ENCODE peak calls at places on chromosomes 7 and 10, in nine cellular contexts. S is A549, G is HCT116, C is Peyer's patch, L is testis, W is adrenal gland, I is vagina, V is endothelial cell of umbilical vein, B is H54. N is an unnamed sample.

GRCh38 chr7:74479066-74479781 is 25.5 kb downstream of the GTF2IRD1 start:
- DNase-seq in S (no peak), G (no peak), C (peak), L (peak), W (peak), I (no peak), V (no peak), B (no peak), N (no peak)

GRCh38 chr7:23377134-23377533 is 78.0 kb downstream of the MALSU1 start:
- DNase-seq in S (no peak), G (no peak), C (no peak), L (no peak), W (no peak), I (no peak), V (peak), B (no peak), N (no peak)

GRCh38 chr7:41708621-41709358 is 5.9 kb upstream of the INHBA start:
- DNase-seq in S (no peak), G (no peak), C (no peak), L (no peak), W (no peak), I (no peak), V (no peak), B (no peak), N (no peak)

GRCh38 chr7:154375956-154376355 is 323.8 kb downstream of the DPP6 start:
- DNase-seq in S (no peak), G (no peak), C (no peak), L (no peak), W (no peak), I (no peak), V (no peak), B (no peak), N (no peak)

GRCh38 chr10:100509241-100509640 is 10.4 kb downstream of the SEC31B start:
- DNase-seq in S (no peak), G (no peak), C (no peak), L (no peak), W (no peak), I (no peak), V (no peak), B (no peak), N (no peak)

GRCh38 chr7:23356168-23356567 is 57.0 kb downstream of the MALSU1 start:
- DNase-seq in S (no peak), G (no peak), C (no peak), L (no peak), W (no peak), I (no peak), V (no peak), B (no peak), N (no peak)

GRCh38 chr7:154347867-154348266 is 295.7 kb downstream of the DPP6 start:
- DNase-seq in S (no peak), G (no peak), C (no peak), L (no peak), W (no peak), I (peak), V (no peak), B (no peak), N (no peak)

GRCh38 chr7:47792521-47793121 is 155.6 kb downstream of the PKD1L1 start:
- DNase-seq in S (no peak), G (peak), C (no peak), L (no peak), W (no peak), I (no peak), V (peak), B (no peak), N (no peak)

GRCh38 chr7:107594961-107595737 is 15.1 kb downstream of the BCAP29 start:
- DNase-seq in S (no peak), G (no peak), C (no peak), L (no peak), W (peak), I (no peak), V (peak), B (peak), N (no peak)

GRCh38 chr7:3149961-3150516 is 106.4 kb upstream of the CARD11 start:
- DNase-seq in S (no peak), G (no peak), C (no peak), L (no peak), W (no peak), I (no peak), V (no peak), B (no peak), N (no peak)

GRCh38 chr7:47576031-47576908 is 5.6 kb downstream of the TNS3 start:
- DNase-seq in S (peak), G (peak), C (peak), L (peak), W (peak), I (no peak), V (no peak), B (no peak), N (no peak)

GRCh38 chr7:107948645-107949442 is 54.1 kb downstream of the LAMB1 start:
- DNase-seq in S (peak), G (peak), C (no peak), L (no peak), W (peak), I (no peak), V (peak), B (peak), N (no peak)

GRCh38 chr7:127780489-127780888 is 128.5 kb downstream of the SND1 start:
- DNase-seq in S (no peak), G (no peak), C (no peak), L (no peak), W (no peak), I (no peak), V (no peak), B (no peak), N (no peak)

GRCh38 chr7:43303740-43304241 is 191.3 kb downstream of the HECW1 start:
- DNase-seq in S (no peak), G (peak), C (no peak), L (no peak), W (no peak), I (no peak), V (no peak), B (no peak), N (no peak)

GRCh38 chr10:63825111-63825510 is 303.9 kb downstream of the REEP3 start:
- DNase-seq in S (no peak), G (no peak), C (no peak), L (no peak), W (no peak), I (no peak), V (no peak), B (no peak), N (no peak)

GRCh38 chr10:2108496-2108895 is 371.2 kb upstream of the ADARB2 start:
- DNase-seq in S (no peak), G (no peak), C (no peak), L (no peak), W (no peak), I (no peak), V (no peak), B (no peak), N (no peak)
- TF ChIP-seq POLR2A in S (no peak), G (no peak), C (no peak), L (no peak), W (no peak), I (no peak), V (no peak), B (no peak), N (no peak)

DNA sequence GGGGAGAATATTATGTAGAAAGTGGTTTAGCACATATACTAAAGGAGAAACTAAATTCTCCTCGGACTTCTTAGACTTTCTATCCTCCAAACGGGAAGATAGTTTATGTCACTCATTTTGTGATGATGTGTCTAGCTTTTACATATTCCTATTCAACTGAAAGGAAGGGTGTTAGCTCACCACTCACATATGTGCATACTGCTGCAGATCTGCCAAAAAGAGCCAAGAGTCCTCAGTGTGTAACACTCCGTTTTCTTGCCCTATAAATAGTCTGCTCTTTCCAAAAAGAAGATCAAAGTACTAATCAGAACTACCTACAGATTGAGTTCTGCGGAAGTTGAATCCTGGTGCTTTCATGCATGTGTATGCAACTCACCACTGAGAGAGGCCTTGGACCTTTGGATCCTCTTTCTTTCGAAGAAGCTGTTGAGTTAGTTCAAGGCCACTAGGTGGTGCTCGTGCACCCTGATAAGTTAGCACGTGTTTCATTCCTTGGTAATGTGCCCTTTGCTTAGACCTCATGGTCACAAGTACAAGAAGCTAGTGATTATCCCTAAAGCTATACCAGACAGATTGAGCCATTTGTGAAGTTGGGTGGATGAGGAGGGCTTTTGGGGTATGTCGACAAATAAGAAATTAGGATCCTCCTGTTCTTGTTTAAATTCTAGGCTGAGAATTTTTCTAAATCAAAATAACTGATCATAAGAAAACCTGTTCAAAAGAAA is 14.1 kb downstream of the YAE1 start:
- DNase-seq in S (peak), G (peak), C (peak), L (peak), W (peak), I (no peak), V (peak), B (peak), N (peak)
- TF ChIP-seq POLR2A in S (no peak), G (no peak), C (no peak), L (no peak), W (no peak), I (no peak), V (no peak), B (no peak), N (no peak)

GRCh38 chr7:71132521-71133231 is 732 bp downstream of the GALNT17 start:
- DNase-seq in S (no peak), G (no peak), C (no peak), L (peak), W (peak), I (no peak), V (no peak), B (no peak), N (no peak)

GRCh38 chr7:71131256-71131752 is 640 bp upstream of the GALNT17 start:
- DNase-seq in S (no peak), G (no peak), C (no peak), L (peak), W (peak), I (no peak), V (no peak), B (no peak), N (no peak)

GRCh38 chr7:71130280-71130679 is 1.7 kb upstream of the GALNT17 start:
- DNase-seq in S (no peak), G (no peak), C (no peak), L (no peak), W (no peak), I (no peak), V (no peak), B (no peak), N (no peak)

GRCh38 chr7:71133232-71133622 is 1.3 kb downstream of the GALNT17 start:
- DNase-seq in S (no peak), G (no peak), C (no peak), L (peak), W (no peak), I (no peak), V (no peak), B (no peak), N (no peak)

GRCh38 chr7:71131753-71132520 is at the start of gene GALNT17:
- DNase-seq in S (no peak), G (no peak), C (no peak), L (peak), W (peak), I (no peak), V (no peak), B (no peak), N (no peak)
- TF ChIP-seq POLR2A in S (no peak), G (no peak), C (no peak), L (no peak), W (no peak), I (no peak), V (no peak), B (no peak), N (no peak)

GRCh38 chr7:116499168-116500070 is at the start of gene CAV2:
- DNase-seq in S (peak), G (peak), C (peak), L (peak), W (peak), I (no peak), V (peak), B (peak), N (peak)
- TF ChIP-seq POLR2A in S (peak), G (peak), C (no peak), L (no peak), W (no peak), I (no peak), V (peak), B (peak), N (no peak)

GRCh38 chr7:44978511-44979366 is at the start of gene MYO1G:
- DNase-seq in S (no peak), G (no peak), C (peak), L (no peak), W (no peak), I (no peak), V (no peak), B (no peak), N (no peak)
- TF ChIP-seq POLR2A in S (no peak), G (no peak), C (no peak), L (no peak), W (no peak), I (no peak), V (no peak), B (no peak), N (peak)

DNA sequence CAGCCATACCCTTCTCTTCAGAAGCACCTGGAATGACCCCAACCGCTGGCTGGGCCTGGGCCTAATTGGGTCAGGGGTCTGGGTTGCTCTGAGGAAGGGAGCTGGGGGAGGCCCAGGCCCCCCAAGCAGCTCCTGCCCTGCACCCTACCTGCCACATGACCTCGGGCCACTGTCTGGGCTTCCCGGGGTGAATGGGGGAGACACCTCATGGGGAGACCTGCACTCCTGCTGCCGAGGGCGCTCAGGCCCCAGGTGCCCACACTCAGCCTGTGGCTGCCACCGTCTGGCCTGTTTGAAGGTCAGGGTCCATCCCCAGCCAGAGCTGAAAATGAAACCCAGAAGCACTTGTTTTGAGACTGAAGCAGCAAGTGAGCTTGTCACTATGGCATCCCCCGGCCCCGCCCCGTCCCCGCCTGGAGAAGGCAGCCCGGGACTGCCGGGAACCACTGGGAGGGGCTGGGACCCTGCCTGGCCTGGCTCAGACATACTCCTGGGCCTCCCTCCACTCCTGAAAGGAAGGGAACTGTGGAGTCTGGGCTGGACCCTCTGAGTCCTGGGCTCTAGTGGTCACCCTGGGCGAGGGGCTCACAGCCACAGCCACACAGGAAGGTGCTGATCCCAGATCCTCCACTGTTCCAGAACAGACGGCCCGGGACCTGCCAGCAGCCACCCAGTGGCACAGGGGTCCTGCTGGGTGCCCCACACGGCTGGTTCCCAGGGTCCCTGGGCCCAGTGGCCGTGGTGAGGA is 7.4 kb upstream of the MICALL2 start:
- DNase-seq in S (peak), G (no peak), C (peak), L (peak), W (peak), I (no peak), V (peak), B (peak), N (no peak)
- TF ChIP-seq POLR2A in S (no peak), G (no peak), C (peak), L (no peak), W (no peak), I (no peak), V (no peak), B (no peak), N (no peak)